ENCODE peak calls at places on chromosomes 13 and 19, in nine cellular contexts. I is epithelial cell of proximal tubule, F is sigmoid colon, N is cardiac fibroblast, V is type B pancreatic cell, O is heart left ventricle, J is fibroblast of pulmonary artery, Y is activated B cell treated with CpG ODN at 0.5 μM for 24 hours, T is endothelial cell. E is an unnamed sample.

GRCh38 chr13:94783489-94783888 is 71.1 kb upstream of the SOX21 start:
- DNase-seq in N (no peak), T (no peak), V (no peak), F (no peak), Y (no peak), O (no peak), I (no peak), J (no peak), E (no peak)

GRCh38 chr13:80036845-80037504 is 304.0 kb downstream of the SPRY2 start:
- DNase-seq in O (no peak), N (no peak), T (no peak), I (no peak), J (no peak), Y (no peak), F (no peak), V (no peak), E (no peak)

GRCh38 chr13:101179021-101179420 is 237.3 kb downstream of the NALCN start:
- DNase-seq in N (no peak), F (no peak), I (no peak), Y (no peak), V (no peak), T (no peak), O (no peak), J (no peak), E (no peak)

GRCh38 chr19:5974721-5975387 is 3.1 kb downstream of the RANBP3 start:
- DNase-seq in Y (no peak), V (no peak), N (no peak), T (no peak), I (no peak), J (no peak), O (peak), F (no peak), E (no peak)

GRCh38 chr13:30002577-30002976 is 152.2 kb upstream of the UBL3 start:
- DNase-seq in T (no peak), F (no peak), Y (no peak), I (no peak), N (peak), O (no peak), V (no peak), J (peak), E (no peak)

GRCh38 chr13:46149272-46150133 is 32.5 kb downstream of the LCP1 start:
- DNase-seq in J (peak), I (no peak), F (no peak), V (no peak), Y (no peak), N (peak), T (no peak), O (no peak), E (no peak)

GRCh38 chr13:44379885-44380284 is 6.3 kb downstream of the SERP2 start:
- DNase-seq in I (no peak), T (no peak), O (no peak), V (no peak), F (no peak), N (no peak), J (no peak), Y (no peak), E (no peak)

GRCh38 chr13:104114111-104114510 is 1047.9 kb upstream of the SLC10A2 start:
- DNase-seq in O (no peak), T (no peak), J (peak), V (no peak), F (no peak), Y (no peak), N (peak), I (no peak), E (no peak)

GRCh38 chr19:7153008-7153407 is 83.5 kb downstream of the ZNF557 start:
- DNase-seq in V (no peak), T (no peak), N (no peak), J (no peak), I (no peak), Y (no peak), F (peak), O (no peak), E (no peak)

GRCh38 chr13:59658736-59659330 is 504.9 kb downstream of the DIAPH3 start:
- DNase-seq in V (no peak), Y (no peak), J (no peak), O (no peak), N (no peak), F (no peak), I (no peak), T (no peak), E (no peak)

GRCh38 chr19:47779524-47780214 is 1.2 kb downstream of the SELENOW start:
- DNase-seq in N (no peak), O (peak), F (peak), T (no peak), V (no peak), J (no peak), I (no peak), Y (no peak), E (no peak)

GRCh38 chr13:50829226-50829625 is 14.3 kb downstream of the DLEU7 start:
- DNase-seq in N (no peak), O (no peak), I (no peak), J (no peak), V (no peak), F (no peak), Y (no peak), T (no peak), E (no peak)

GRCh38 chr13:41613471-41613870 is 156.1 kb downstream of the RGCC start:
- DNase-seq in O (no peak), Y (no peak), F (no peak), N (no peak), T (no peak), V (no peak), I (no peak), J (no peak), E (no peak)

GRCh38 chr13:79398915-79399314 is 7.1 kb downstream of the RBM26 start:
- DNase-seq in O (no peak), I (no peak), T (no peak), V (no peak), J (no peak), Y (no peak), N (peak), F (no peak), E (no peak)

GRCh38 chr13:31328549-31329229 is 128.9 kb downstream of the B3GLCT start:
- DNase-seq in V (no peak), T (no peak), F (no peak), I (no peak), O (no peak), J (peak), N (peak), Y (no peak), E (no peak)

GRCh38 chr19:50330365-50331078 is 1.3 kb upstream of the KCNC3 start:
- DNase-seq in J (peak), N (peak), F (no peak), Y (peak), I (no peak), V (peak), T (no peak), O (peak), E (peak)

GRCh38 chr19:2148482-2149135 is 2.8 kb downstream of the AP3D1 start:
- DNase-seq in Y (no peak), F (no peak), V (no peak), I (no peak), O (no peak), T (no peak), N (no peak), J (no peak), E (no peak)

GRCh38 chr13:26707122-26708006 is 53.2 kb downstream of the GPR12 start:
- DNase-seq in I (peak), Y (no peak), N (peak), F (no peak), O (no peak), T (peak), J (peak), V (no peak), E (no peak)

GRCh38 chr19:22026687-22027086 is 15.9 kb upstream of the ZNF208 start:
- DNase-seq in O (no peak), T (no peak), F (no peak), Y (no peak), V (no peak), I (no peak), N (no peak), J (no peak), E (no peak)

GRCh38 chr19:41691268-41691970 is 3.3 kb upstream of the CEACAM7 start:
- DNase-seq in N (peak), J (peak), O (no peak), I (no peak), Y (no peak), V (no peak), F (no peak), T (peak), E (no peak)

GRCh38 chr13:48246097-48246496 is 13.1 kb downstream of the ITM2B start:
- DNase-seq in T (no peak), O (no peak), Y (no peak), J (no peak), N (no peak), V (no peak), F (no peak), I (no peak), E (no peak)

GRCh38 chr19:49801966-49802661 is 11.0 kb downstream of the FUZ start:
- DNase-seq in Y (no peak), F (peak), T (no peak), I (no peak), O (peak), V (no peak), N (peak), J (peak), E (no peak)

GRCh38 chr13:80508031-80508430 is 167.1 kb upstream of the SPRY2 start:
- DNase-seq in O (no peak), J (peak), T (no peak), V (no peak), I (no peak), F (no peak), N (peak), Y (no peak), E (no peak)

GRCh38 chr19:4557186-4557970 is 2.1 kb downstream of the SEMA6B start:
- DNase-seq in F (no peak), N (no peak), O (no peak), I (no peak), J (no peak), Y (no peak), V (peak), T (no peak), E (no peak)
- TF ChIP-seq CTCF in F (no peak), N (peak), O (no peak), I (peak), J (peak), Y (no peak), V (no peak), T (no peak), E (no peak)

GRCh38 chr19:4266253-4267000 is 12.6 kb upstream of the SHD start:
- DNase-seq in F (no peak), O (no peak), N (no peak), Y (no peak), T (no peak), J (no peak), I (no peak), V (no peak), E (no peak)

GRCh38 chr19:4264812-4265211 is 14.3 kb upstream of the SHD start:
- DNase-seq in J (no peak), O (no peak), T (no peak), V (no peak), Y (no peak), N (no peak), I (no peak), F (no peak), E (no peak)

GRCh38 chr19:4267101-4267900 is 11.8 kb upstream of the SHD start:
- DNase-seq in F (no peak), I (no peak), Y (peak), J (peak), T (peak), V (no peak), O (no peak), N (peak), E (peak)

GRCh38 chr19:4268816-4269430 is 10.1 kb upstream of the SHD start:
- DNase-seq in I (no peak), O (no peak), N (no peak), T (no peak), Y (no peak), F (no peak), V (no peak), J (no peak), E (no peak)

DNA sequence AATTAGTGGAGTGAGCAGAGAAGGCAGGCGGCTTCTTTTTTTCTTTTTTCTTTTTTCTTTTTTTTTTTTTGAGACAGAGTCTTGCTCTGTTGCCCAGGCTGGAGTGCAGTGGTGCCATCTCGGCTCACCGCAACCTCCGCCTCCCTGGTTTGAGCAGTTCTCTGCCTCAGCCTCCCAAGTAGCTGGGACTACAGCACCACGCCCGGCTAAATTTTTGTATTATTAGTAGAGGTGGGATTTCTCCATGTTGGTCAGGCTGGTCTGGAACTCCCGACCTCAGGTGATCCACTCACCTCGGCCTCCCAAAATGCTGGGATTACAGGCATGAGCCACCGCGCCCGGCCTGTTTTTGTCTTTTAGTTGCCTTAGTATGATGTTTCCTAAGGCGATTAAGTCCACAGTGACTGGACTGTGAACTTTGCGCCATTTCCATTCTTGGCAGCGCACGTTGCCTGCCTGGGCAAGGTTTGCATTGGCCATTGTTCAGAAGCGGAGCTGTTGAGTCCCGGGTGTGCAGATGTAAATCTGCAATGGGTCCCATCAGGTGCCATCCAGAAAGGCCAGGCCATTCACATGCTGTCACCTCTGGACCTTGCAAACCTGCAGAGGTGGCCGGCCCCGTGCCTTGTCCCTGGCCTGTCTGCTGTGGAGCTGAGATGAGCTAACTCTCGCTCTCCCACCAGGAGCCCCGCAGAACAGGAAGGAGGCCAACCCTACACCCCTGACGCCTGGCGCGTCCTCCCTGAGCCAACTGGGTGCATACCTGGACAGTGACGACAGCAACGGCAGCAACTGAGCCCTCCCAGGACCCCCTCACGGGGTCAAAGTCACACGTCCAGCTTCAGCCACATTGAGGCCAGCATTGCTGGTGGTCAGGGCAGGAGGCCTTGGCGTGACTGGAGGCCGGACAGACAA is 10.9 kb upstream of the SHD start:
- DNase-seq in J (no peak), V (no peak), N (no peak), T (no peak), O (no peak), I (no peak), F (no peak), Y (no peak), E (no peak)
- TF ChIP-seq CTCF in J (no peak), V (no peak), N (no peak), T (peak), O (no peak), I (no peak), F (no peak), Y (no peak), E (peak)

GRCh38 chr19:46176116-46176860 is 28.2 kb downstream of the IGFL2 start:
- DNase-seq in I (no peak), T (no peak), O (no peak), Y (no peak), F (no peak), V (no peak), N (no peak), J (no peak), E (no peak)

GRCh38 chr19:46179076-46179740 is 31.2 kb downstream of the IGFL2 start:
- DNase-seq in T (no peak), I (no peak), O (no peak), F (no peak), N (no peak), J (no peak), V (no peak), Y (no peak), E (no peak)

DNA sequence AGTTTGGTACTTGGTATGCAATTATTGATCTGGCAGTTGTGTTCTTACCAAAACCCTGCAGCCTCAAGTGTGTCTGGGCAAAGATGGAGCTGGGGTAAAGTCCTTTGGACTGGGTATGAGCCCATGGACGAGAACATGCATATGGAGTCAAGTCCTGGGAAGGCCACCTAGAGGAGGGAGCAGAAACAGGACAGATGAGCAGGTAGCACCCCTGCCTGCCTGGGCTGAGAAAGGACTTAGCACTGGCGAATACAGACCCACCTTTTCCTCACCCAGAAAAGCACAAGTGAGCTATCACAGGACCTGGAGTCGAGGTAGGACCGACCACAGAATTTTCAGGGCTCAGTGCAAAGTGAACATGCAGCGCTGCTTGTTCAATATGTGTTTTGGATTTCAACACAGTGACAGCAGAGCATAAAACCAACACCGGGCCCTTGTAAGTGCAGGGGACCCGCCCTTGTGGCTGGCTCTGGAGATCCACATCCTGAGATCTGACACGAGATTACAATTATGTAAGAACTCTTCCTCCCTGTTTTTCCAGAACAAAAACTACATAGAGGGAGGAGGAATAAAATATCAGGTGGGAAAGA is 25.9 kb downstream of the IGFL2 start:
- DNase-seq in T (no peak), I (no peak), F (no peak), N (no peak), J (no peak), O (no peak), Y (no peak), V (no peak), E (no peak)
- TF ChIP-seq CTCF in T (no peak), I (no peak), F (no peak), N (no peak), J (no peak), O (no peak), Y (no peak), V (no peak), E (no peak)

DNA sequence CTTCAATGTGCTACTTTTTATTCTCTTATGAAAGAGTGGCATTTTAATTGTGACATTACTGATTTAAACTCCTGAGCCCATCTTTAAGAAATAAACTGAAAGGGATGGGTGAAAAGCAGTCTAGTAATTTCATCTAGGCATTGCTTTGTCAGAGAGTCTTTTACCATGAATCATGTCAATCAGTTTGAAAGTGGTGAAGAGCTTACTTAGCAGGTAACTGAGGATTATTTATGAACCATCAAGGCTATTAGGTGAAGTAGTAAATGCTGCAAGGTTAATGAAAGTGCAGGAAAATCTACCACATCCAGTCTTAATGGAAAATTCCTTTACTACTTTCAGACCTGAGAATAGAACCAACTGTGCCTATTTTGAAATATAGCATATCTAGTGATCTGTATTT is 369.0 kb downstream of the SLITRK6 start:
- DNase-seq in V (no peak), N (no peak), Y (no peak), I (no peak), O (no peak), T (no peak), J (no peak), F (no peak), E (no peak)
- TF ChIP-seq CTCF in V (no peak), N (no peak), Y (no peak), I (no peak), O (no peak), T (no peak), J (no peak), F (no peak), E (no peak)

GRCh38 chr19:4369109-4369887 is 25.9 kb downstream of the MPND start:
- DNase-seq in V (no peak), Y (peak), I (no peak), F (no peak), J (no peak), N (no peak), T (no peak), O (peak), E (peak)
- TF ChIP-seq CTCF in V (no peak), Y (no peak), I (peak), F (no peak), J (no peak), N (no peak), T (no peak), O (no peak), E (no peak)

GRCh38 chr13:111531505-111531904 is 211.1 kb downstream of the TEX29 start:
- DNase-seq in N (peak), O (no peak), V (no peak), F (no peak), J (peak), Y (no peak), I (peak), T (no peak), E (no peak)
- TF ChIP-seq CTCF in N (no peak), O (peak), V (peak), F (no peak), J (no peak), Y (no peak), I (peak), T (no peak), E (no peak)